ENCODE peak calls at places on chromosomes 12 and 14, in five cellular contexts. D is fibroblast of the aortic adventitia, B is heart right ventricle, J is skeletal muscle cell, C is lung. H is an unnamed sample.

GRCh38 chr12:116319851-116320621 is 42.5 kb upstream of the MED13L start:
- DNase-seq in D (peak; percentile 99), B (peak; percentile 72), J (peak; percentile 90), C (no peak), H (peak; percentile 65)

GRCh38 chr12:26795899-26796298 is 37.1 kb downstream of the ITPR2 start:
- DNase-seq in D (no peak), B (no peak), J (no peak), C (no peak), H (no peak)

GRCh38 chr14:55661029-55661428 is 81.0 kb downstream of the KTN1 start:
- DNase-seq in D (no peak), B (no peak), J (no peak), C (no peak), H (no peak)

GRCh38 chr14:89540009-89540829 is 123.2 kb upstream of the FOXN3 start:
- DNase-seq in D (peak; percentile 17), B (no peak), J (no peak), C (no peak), H (no peak)

GRCh38 chr14:96100171-96101064 is 61.3 kb downstream of the C14orf132 start:
- DNase-seq in D (peak; percentile 88), B (peak; percentile 73), J (no peak), C (peak; percentile 74), H (peak; percentile 89)

GRCh38 chr12:103626498-103626897 is 39.4 kb downstream of the STAB2 start:
- DNase-seq in D (no peak), B (peak; percentile 79), J (peak; percentile 11), C (no peak), H (peak; percentile 65)

GRCh38 chr14:34113051-34113511 is 162.2 kb upstream of the EGLN3 start:
- DNase-seq in D (peak; percentile 6), B (no peak), J (no peak), C (no peak), H (no peak)

GRCh38 chr12:55515696-55516095 is 23.5 kb downstream of the OR6C68 start:
- DNase-seq in D (no peak), B (no peak), J (no peak), C (no peak), H (no peak)

GRCh38 chr12:25518512-25518911 is 34.6 kb downstream of the LMNTD1 start:
- DNase-seq in D (peak; percentile 14), B (no peak), J (peak; percentile 48), C (no peak), H (no peak)

GRCh38 chr14:58662759-58663158 is 25.0 kb downstream of the DACT1 start:
- DNase-seq in D (no peak), B (no peak), J (no peak), C (no peak), H (no peak)

DNA sequence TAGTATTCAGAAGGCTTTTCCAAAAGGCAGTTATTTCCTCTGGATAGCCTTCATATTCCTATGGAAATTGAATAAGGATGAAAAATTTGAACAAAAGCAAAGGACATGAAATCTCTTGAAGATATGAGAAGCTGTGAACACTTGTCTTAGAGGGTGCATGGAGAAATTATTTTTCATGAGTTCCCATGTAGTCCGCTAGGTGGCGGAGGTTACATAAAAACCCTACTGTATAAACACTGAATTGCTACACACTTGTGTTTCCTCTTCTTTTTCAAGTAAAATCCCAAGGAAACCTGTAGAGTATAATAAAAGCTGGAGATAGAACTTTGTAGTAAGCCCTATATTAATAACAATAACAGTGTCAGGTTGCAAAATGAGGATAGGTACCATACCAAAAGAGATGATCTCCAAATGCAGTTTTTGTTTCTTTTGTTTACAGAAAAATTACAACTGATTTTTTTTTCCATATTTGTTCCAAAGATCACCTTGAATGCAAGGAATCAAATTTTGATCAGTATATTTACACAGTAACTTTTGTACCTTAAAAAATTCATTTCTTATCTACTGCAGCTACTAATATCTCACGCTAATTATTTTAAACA is 37.8 kb upstream of the OR4E1 start:
- DNase-seq in D (peak; percentile 48), B (no peak), J (peak; percentile 1), C (no peak), H (peak; percentile 68)
- H3K4me3 ChIP-seq in D (no peak overlapping the region), B (no peak overlapping the region), J (no peak overlapping the region), C (no peak overlapping the region), H (no peak overlapping the region)

GRCh38 chr12:1936406-1937320 is 18.2 kb upstream of the CACNA2D4 start:
- DNase-seq in D (peak; percentile 65), B (peak; percentile 63), J (no peak), C (peak; percentile 62), H (peak; percentile 70)

GRCh38 chr12:1939745-1940607 is 21.5 kb upstream of the CACNA2D4 start:
- DNase-seq in D (peak; percentile 86), B (peak; percentile 88), J (no peak), C (peak; percentile 89), H (peak; percentile 88)

GRCh38 chr12:1937481-1938224 is 19.2 kb upstream of the CACNA2D4 start:
- DNase-seq in D (no peak), B (no peak), J (no peak), C (no peak), H (no peak)

GRCh38 chr12:1935700-1936378 is 17.4 kb upstream of the CACNA2D4 start:
- DNase-seq in D (no peak), B (no peak), J (no peak), C (no peak), H (no peak)

DNA sequence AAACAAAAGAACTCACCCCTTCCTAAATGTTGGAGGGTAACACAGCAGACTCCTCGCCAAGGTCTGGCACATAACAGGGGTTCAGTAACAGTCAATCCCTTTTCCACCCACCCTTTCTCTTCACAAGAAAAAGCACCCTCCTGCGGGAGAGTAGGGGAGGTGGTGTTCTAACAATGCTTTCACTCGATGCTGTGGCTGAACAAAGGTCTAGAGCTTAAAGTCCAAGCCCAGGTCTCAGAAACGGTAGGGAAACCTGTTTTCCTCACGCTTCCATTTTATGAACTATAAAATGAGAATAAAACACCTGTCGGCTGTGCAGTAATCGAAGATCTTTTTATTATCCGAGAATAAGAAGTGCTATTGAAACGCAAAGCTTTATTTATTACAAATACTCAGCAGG is 20.9 kb upstream of the CACNA2D4 start:
- DNase-seq in D (no peak), B (no peak), J (no peak), C (no peak), H (no peak)
- H3K4me3 ChIP-seq in D (no peak overlapping the region), B (no peak overlapping the region), J (no peak overlapping the region), C (no peak overlapping the region), H (no peak overlapping the region)

GRCh38 chr14:22556021-22556989 is 32.7 kb downstream of the DAD1 start:
- DNase-seq in D (no peak), B (peak; percentile 46), J (no peak), C (peak; percentile 62), H (no peak)
- H3K4me3 ChIP-seq in D (no peak overlapping the region), B (peak overlapping the region; percentile 48), J (no peak overlapping the region), C (no peak overlapping the region), H (no peak overlapping the region)

GRCh38 chr12:20367731-20368652 is at the start of gene PDE3A:
- DNase-seq in D (peak; percentile 79), B (peak; percentile 74), J (peak; percentile 56), C (peak; percentile 34), H (peak; percentile 82)
- H3K4me3 ChIP-seq in D (peak within 1 kb of the TSS; percentile 72), B (peak within 1 kb of the TSS; percentile 70), J (peak within 1 kb of the TSS; percentile 66), C (peak within 1 kb of the TSS; percentile 72), H (peak within 1 kb of the TSS; percentile 35)

GRCh38 chr14:77170045-77170444 is 11.6 kb upstream of the TMEM63C start:
- DNase-seq in D (no peak), B (no peak), J (no peak), C (no peak), H (no peak)
- H3K4me3 ChIP-seq in D (no peak overlapping the region), B (no peak overlapping the region), J (no peak overlapping the region), C (no peak overlapping the region), H (no peak overlapping the region)

DNA sequence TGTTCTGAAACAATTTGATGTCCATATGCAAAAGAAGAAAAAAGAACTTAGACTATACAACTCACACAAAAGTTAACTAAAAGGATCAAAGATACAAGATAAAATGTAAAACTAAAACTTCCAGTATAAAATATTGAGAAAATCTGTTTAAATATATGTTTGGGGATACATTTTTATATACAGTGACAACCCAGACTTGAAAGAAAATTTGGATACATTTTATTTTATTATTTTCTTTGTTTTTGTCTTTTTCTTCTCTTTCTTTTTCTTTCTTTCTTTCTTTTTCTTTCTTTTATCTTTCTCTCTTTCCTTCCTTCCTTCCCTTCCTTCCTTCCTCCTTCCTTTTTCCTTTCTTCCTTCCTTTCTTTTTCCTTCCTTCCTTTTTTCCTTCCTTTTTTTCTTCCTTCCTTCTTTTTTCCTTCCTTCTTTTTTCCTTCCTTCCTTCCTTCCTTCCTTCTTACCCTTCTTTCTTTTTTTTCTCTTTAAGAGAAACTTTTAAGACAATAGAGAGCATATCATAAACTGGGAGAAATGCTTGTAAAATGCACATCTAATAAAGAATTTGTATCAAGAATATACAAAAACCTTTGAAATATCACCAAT is 954.5 kb upstream of the LRFN5 start:
- DNase-seq in D (no peak), B (no peak), J (no peak), C (no peak), H (no peak)
- H3K4me3 ChIP-seq in D (no peak overlapping the region), B (no peak overlapping the region), J (no peak overlapping the region), C (no peak overlapping the region), H (no peak overlapping the region)

GRCh38 chr12:93741741-93742085 is 64.5 kb downstream of the CRADD start:
- DNase-seq in D (peak; percentile 63), B (no peak), J (no peak), C (no peak), H (peak; percentile 32)

GRCh38 chr12:93740721-93741120 is 63.5 kb downstream of the CRADD start:
- DNase-seq in D (peak; percentile 76), B (no peak), J (no peak), C (no peak), H (no peak)

GRCh38 chr12:93736640-93737178 is 59.5 kb downstream of the CRADD start:
- DNase-seq in D (no peak), B (no peak), J (no peak), C (no peak), H (no peak)

GRCh38 chr12:93737457-93738198 is 60.5 kb downstream of the CRADD start:
- DNase-seq in D (peak; percentile 39), B (no peak), J (no peak), C (no peak), H (no peak)

GRCh38 chr12:93738199-93739058 is 61.3 kb downstream of the CRADD start:
- DNase-seq in D (peak; percentile 23), B (peak; percentile 39), J (no peak), C (no peak), H (no peak)
- H3K4me3 ChIP-seq in D (peak overlapping the region; percentile 14), B (peak overlapping the region; percentile 17), J (no peak overlapping the region), C (no peak overlapping the region), H (no peak overlapping the region)

GRCh38 chr12:46470039-46470627 is 97.6 kb upstream of the SLC38A2 start:
- DNase-seq in D (no peak), B (no peak), J (no peak), C (no peak), H (no peak)
- H3K4me3 ChIP-seq in D (no peak overlapping the region), B (no peak overlapping the region), J (no peak overlapping the region), C (no peak overlapping the region), H (no peak overlapping the region)